ENCODE peak calls at places on chromosomes 12 and 14, in five cellular contexts. A is DND-41, N is transverse colon, Q is trophoblast cell, F is IMR-90. X is an unnamed sample. For H3K9me3, H3K36me3 and H3K27me3, the result is how much of the 10 kb centered on the place peaks cover.

GRCh38 chr12:114669501-114670256 is 14.3 kb downstream of the TBX3 start:
- DNase-seq in A (no peak), N (no peak), Q (no peak), F (peak), X (no peak)

GRCh38 chr12:56658921-56659320 is 13.1 kb upstream of the ATP5F1B start:
- DNase-seq in A (no peak), N (no peak), Q (no peak), F (no peak), X (peak)

GRCh38 chr12:122137681-122138080 is 36.3 kb downstream of the IL31 start:
- DNase-seq in A (peak), N (no peak), Q (peak), F (no peak), X (peak)

GRCh38 chr12:95998611-95999300 is 2.6 kb upstream of the HAL start:
- DNase-seq in A (peak), N (peak), Q (peak), F (peak), X (peak)

GRCh38 chr12:122399592-122400373 is 22.7 kb downstream of the CLIP1 start:
- DNase-seq in A (peak), N (peak), Q (peak), F (peak), X (peak)

GRCh38 chr12:57896139-57896436 is 45.3 kb upstream of the ATP23 start:
- DNase-seq in A (no peak), N (no peak), Q (no peak), F (no peak), X (no peak)

GRCh38 chr12:21881950-21882349 is 59.3 kb downstream of the ABCC9 start:
- DNase-seq in A (no peak), N (no peak), Q (no peak), F (no peak), X (no peak)

GRCh38 chr14:104723651-104724406 is at the start of gene ADSS1:
- DNase-seq in A (peak), N (peak), Q (no peak), F (no peak), X (peak)

GRCh38 chr14:85601246-85601645 is 71.3 kb downstream of the FLRT2 start:
- DNase-seq in A (no peak), N (no peak), Q (no peak), F (no peak), X (no peak)

GRCh38 chr14:64117671-64118402 is 176.3 kb downstream of the ESR2 start:
- DNase-seq in A (no peak), N (no peak), Q (peak), F (peak), X (no peak)

GRCh38 chr14:44297437-44297836 is 209.6 kb downstream of the FSCB start:
- DNase-seq in A (no peak), N (no peak), Q (no peak), F (no peak), X (no peak)

GRCh38 chr14:47208434-47208833 is 467.0 kb downstream of the MDGA2 start:
- DNase-seq in A (no peak), N (no peak), Q (no peak), F (no peak), X (no peak)

GRCh38 chr12:95417372-95417771 is 56.6 kb upstream of the METAP2 start:
- DNase-seq in A (no peak), N (no peak), Q (no peak), F (peak), X (peak)

GRCh38 chr14:55731881-55732498 is 152.0 kb downstream of the KTN1 start:
- DNase-seq in A (peak), N (peak), Q (no peak), F (peak), X (peak)

GRCh38 chr14:32018391-32019092 is 58.6 kb upstream of the ARHGAP5 start:
- DNase-seq in A (no peak), N (no peak), Q (no peak), F (no peak), X (no peak)

GRCh38 chr14:104865069-104865630 is at the start of gene CEP170B:
- DNase-seq in A (no peak), N (no peak), Q (peak), F (peak), X (peak)

GRCh38 chr14:23483216-23483854 is 13.8 kb downstream of the NGDN start:
- DNase-seq in A (peak), N (no peak), Q (no peak), F (peak), X (peak)

GRCh38 chr14:102440392-102440791 is 69.2 kb downstream of the ANKRD9 start:
- DNase-seq in A (no peak), N (no peak), Q (peak), F (no peak), X (no peak)

GRCh38 chr12:57006809-57007475 is 596 bp upstream of the ZBTB39 start:
- DNase-seq in A (no peak), N (no peak), Q (no peak), F (no peak), X (no peak)

GRCh38 chr14:75454963-75455546 is 27.2 kb downstream of the JDP2 start:
- DNase-seq in A (no peak), N (peak), Q (no peak), F (peak), X (no peak)

DNA sequence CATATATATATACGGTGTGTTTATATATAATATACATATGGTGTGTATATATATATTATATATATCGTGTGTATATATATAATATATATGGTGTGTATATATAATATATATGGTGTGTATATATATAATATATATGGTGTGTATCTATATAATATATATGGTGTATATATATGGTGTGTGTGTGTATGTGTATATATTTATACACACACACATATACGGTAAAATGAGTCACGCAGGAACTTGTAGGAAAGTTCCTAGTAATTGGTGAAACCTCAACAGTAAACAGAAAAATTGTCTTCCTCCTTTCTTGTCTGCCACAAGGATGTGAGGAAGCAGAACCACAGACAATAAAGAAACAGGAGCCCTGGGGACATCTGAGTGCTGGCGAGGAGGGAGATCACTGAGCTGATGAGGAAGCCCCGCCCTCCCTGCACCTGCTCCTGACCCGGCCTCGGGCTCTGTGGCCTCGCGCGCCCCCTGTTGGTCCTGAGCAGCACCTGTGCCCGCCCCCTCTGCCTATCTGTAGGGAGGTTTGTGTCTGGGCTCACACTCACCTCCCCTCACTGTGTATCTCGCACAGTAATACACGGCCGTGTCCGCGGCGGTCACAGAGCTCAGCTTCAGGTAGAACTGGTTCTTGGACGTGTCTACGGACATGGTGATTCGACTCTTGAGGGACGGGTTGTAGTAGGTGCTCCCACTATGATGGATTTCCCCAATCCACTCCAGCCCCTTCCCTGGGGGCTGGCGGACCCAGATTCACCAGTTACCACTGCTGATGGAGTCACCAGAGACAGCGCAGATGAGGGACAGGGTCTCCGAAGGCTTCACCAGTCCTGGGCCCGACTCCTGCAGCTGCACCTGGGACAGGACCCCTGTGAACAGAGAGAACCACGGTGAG is 1079.4 kb downstream of the TMEM121 start:
- DNase-seq in A (peak), N (peak), Q (no peak), F (no peak), X (peak)
- H3K9me3 ChIP-seq in A (under half), N (under half), Q (under half), F (under half), X (under half)

GRCh38 chr14:90294872-90295271 is 36.9 kb downstream of the NRDE2 start:
- DNase-seq in A (no peak), N (no peak), Q (no peak), F (no peak), X (no peak)
- H3K36me3 ChIP-seq in A (half or more), N (under half), Q (under half), F (under half), X (under half)

DNA sequence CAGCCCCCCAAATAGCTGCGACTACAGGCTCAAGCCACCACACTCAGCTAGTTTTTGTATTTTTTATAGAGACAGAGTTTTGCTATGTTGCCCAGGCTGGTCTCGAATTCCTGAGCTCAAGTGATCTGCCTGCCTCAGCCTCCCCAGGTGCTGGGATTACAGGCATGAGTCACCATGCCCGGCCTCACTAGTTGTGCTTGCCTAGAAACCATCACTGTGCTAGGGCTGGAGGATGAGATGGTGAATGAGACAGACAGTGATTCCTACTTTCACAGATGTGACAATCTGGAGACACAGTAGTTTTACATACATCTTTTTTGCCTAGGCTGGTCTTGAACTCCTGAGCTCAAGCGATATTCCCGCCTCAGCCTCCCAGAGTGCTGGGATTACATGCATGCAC is 7.5 kb upstream of the MSI1 start:
- DNase-seq in A (no peak), N (no peak), Q (peak), F (no peak), X (no peak)
- H3K27me3 ChIP-seq in A (under half), N (under half), Q (under half), F (half or more), X (under half)

DNA sequence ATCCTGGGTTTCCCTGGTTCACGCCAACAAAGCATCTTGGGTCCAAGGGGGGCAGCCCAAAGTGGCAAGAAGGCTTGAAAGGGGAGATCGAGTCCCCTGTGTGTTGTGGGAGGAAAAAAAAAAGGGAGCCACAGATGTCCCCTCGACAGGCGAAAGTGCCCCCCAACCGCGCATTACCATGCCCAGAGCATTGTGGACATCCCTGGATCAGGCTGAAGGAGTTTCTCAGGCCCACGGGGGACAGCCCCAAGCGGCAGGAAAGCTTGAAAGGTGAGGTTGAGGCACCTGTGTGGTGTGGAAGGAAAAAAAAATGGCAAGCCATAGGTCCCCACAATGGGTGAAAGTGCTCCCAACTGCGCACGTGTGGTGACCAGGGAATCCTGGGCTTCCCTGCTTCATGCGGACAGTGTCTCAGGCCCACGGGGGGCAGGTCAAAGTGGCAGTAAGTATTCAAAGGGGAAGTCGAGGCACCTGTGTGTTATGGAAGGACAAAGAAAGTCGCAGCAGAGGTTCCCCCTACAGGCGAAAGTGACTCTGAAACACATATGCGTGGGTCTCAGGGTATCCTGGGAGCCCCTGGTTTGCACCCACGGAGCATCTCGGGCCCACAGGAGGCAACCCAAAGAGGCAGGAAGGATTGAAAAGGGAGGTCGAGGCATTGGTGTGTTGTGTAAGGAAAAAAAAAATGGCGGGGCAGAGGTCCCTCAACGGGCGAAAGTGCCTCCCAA is 580.1 kb downstream of the ALG10 start:
- DNase-seq in A (no peak), N (no peak), Q (no peak), F (no peak), X (no peak)
- H3K9me3 ChIP-seq in A (half or more), N (under half), Q (half or more), F (half or more), X (under half)

GRCh38 chr12:6215120-6215807 is 15.1 kb downstream of the CD9 start:
- DNase-seq in A (no peak), N (no peak), Q (no peak), F (no peak), X (no peak)

GRCh38 chr12:6218526-6218925 is 18.3 kb downstream of the CD9 start:
- DNase-seq in A (no peak), N (no peak), Q (no peak), F (no peak), X (no peak)

GRCh38 chr12:6214633-6215032 is 14.4 kb downstream of the CD9 start:
- DNase-seq in A (no peak), N (no peak), Q (no peak), F (no peak), X (no peak)

GRCh38 chr12:6215932-6216494 is 15.8 kb downstream of the CD9 start:
- DNase-seq in A (no peak), N (peak), Q (peak), F (peak), X (no peak)

DNA sequence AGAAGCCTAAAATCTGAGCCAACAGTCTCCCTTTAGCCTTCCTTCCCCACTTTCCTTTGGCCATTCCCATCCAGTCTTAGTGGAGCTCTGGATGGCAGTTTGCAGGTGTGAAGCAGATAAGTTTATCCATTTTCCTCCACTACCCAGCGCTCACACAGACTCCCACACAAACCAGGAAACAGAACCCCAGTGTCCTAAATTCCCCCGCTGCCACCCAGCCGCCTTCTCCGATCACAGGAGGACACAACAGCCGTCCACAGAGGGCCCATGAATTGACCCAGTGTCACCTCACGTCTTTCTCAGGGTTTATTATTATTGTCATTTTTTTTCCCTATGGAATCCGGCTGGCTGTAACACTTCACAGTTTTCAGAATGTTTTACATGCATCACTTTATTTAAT is 16.4 kb downstream of the CD9 start:
- DNase-seq in A (no peak), N (no peak), Q (no peak), F (no peak), X (no peak)
- H3K36me3 ChIP-seq in A (under half), N (under half), Q (under half), F (under half), X (under half)

GRCh38 chr12:110813756-110814155 is 33.0 kb upstream of the CCDC63 start:
- DNase-seq in A (no peak), N (no peak), Q (no peak), F (no peak), X (no peak)

GRCh38 chr12:110816248-110816647 is 30.5 kb upstream of the CCDC63 start:
- DNase-seq in A (no peak), N (no peak), Q (no peak), F (no peak), X (no peak)

GRCh38 chr12:110809149-110809548 is 37.6 kb upstream of the CCDC63 start:
- DNase-seq in A (no peak), N (peak), Q (peak), F (no peak), X (no peak)

GRCh38 chr12:110813298-110813697 is 33.5 kb upstream of the CCDC63 start:
- DNase-seq in A (no peak), N (no peak), Q (no peak), F (no peak), X (no peak)

GRCh38 chr12:110811972-110812371 is 34.8 kb upstream of the CCDC63 start:
- DNase-seq in A (no peak), N (no peak), Q (no peak), F (no peak), X (no peak)
- H3K27me3 ChIP-seq in A (under half), N (under half), Q (under half), F (under half), X (under half)

GRCh38 chr12:97951717-97952116 is 489.1 kb downstream of the RMST start:
- DNase-seq in A (no peak), N (no peak), Q (no peak), F (no peak), X (no peak)
- H3K9me3 ChIP-seq in A (under half), N (under half), Q (under half), F (under half), X (under half)

X was measured in Karpas-422.